ENCODE peak calls at places on chromosome X, in ten cellular contexts. L is brain microvascular endothelial cell, Z is suprapubic skin, Q is cardiac muscle cell, Y is K562, J is GM23338, A is neural progenitor cell, M is testis, C is PC-3, O is HCT116. P is an unnamed sample.

GRCh38 chrX:18617351-18617750 is 54.6 kb downstream of the RS1 start:
- DNase-seq in Y (no peak), A (peak; percentile 6), L (peak; percentile 53), O (peak; percentile 16), Z (no peak), C (peak; percentile 89), M (no peak), J (no peak), Q (peak; percentile 35), P (peak; percentile 84)

GRCh38 chrX:107827852-107828251 is 2.2 kb downstream of the MID2 start:
- DNase-seq in M (no peak), A (no peak), Q (no peak), J (no peak), L (no peak), C (no peak), O (no peak), Y (no peak), Z (no peak), P (no peak)

GRCh38 chrX:148069759-148070503 is 88.8 kb downstream of the FMR1NB start:
- DNase-seq in J (no peak), Y (no peak), O (no peak), Q (no peak), Z (no peak), M (no peak), A (no peak), L (no peak), C (no peak), P (no peak)

GRCh38 chrX:108419401-108419800 is 18.8 kb downstream of the COL4A6 start:
- DNase-seq in L (no peak), J (peak; percentile 30), Y (no peak), A (no peak), Z (no peak), O (no peak), Q (no peak), M (no peak), C (no peak), P (no peak)

GRCh38 chrX:103183912-103184311 is 31.0 kb upstream of the BEX4 start:
- DNase-seq in J (peak; percentile 53), A (no peak), Q (no peak), C (no peak), Z (no peak), L (no peak), M (no peak), Y (no peak), O (no peak), P (no peak)

GRCh38 chrX:39582091-39582490 is 515.7 kb downstream of the BCOR start:
- DNase-seq in O (peak; percentile 7), L (no peak), C (peak; percentile 38), Y (no peak), Q (peak; percentile 40), J (no peak), A (no peak), Z (no peak), M (no peak), P (peak; percentile 42)

GRCh38 chrX:15299945-15300851 is 15.2 kb downstream of the ASB11 start:
- DNase-seq in Q (peak; percentile 38), C (peak; percentile 58), Y (peak; percentile 16), O (no peak), M (no peak), Z (no peak), J (peak; percentile 24), L (no peak), A (peak; percentile 8), P (no peak)

GRCh38 chrX:63754141-63754859 is 30.7 kb downstream of the ARHGEF9 start:
- DNase-seq in J (no peak), Z (no peak), C (no peak), M (no peak), Q (peak; percentile 17), O (no peak), A (no peak), Y (no peak), L (no peak), P (peak; percentile 5)

GRCh38 chrX:51026862-51027261 is 116.3 kb downstream of the BMP15 start:
- DNase-seq in C (no peak), Y (no peak), M (no peak), O (no peak), L (no peak), Q (no peak), A (no peak), J (no peak), Z (no peak), P (no peak)

GRCh38 chrX:110825972-110826371 is 30.4 kb upstream of the CHRDL1 start:
- DNase-seq in A (no peak), J (peak; percentile 13), Q (no peak), C (no peak), M (no peak), O (no peak), L (no peak), Y (no peak), Z (no peak), P (no peak)

GRCh38 chrX:43750248-43750676 is 94.2 kb downstream of the MAOA start:
- DNase-seq in Q (peak; percentile 67), A (peak; percentile 80), Y (peak; percentile 39), J (peak; percentile 76), Z (peak; percentile 60), L (peak; percentile 39), O (peak; percentile 31), C (peak; percentile 71), M (peak; percentile 50), P (peak; percentile 47)

GRCh38 chrX:97011540-97011939 is 127.8 kb downstream of the RPA4 start:
- DNase-seq in J (no peak), C (no peak), Y (no peak), Q (no peak), A (no peak), M (no peak), Z (no peak), L (no peak), O (no peak), P (no peak)

GRCh38 chrX:140701480-140701879 is 8.1 kb upstream of the LINC00632 start:
- DNase-seq in Q (peak; percentile 68), Y (no peak), C (peak; percentile 58), J (peak; percentile 35), M (peak; percentile 22), Z (no peak), O (no peak), L (peak; percentile 29), A (no peak), P (peak; percentile 5)
- TF ChIP-seq CTCF in Q (peak; percentile 46), Y (no peak), C (peak; percentile 56), J (peak; percentile 50), M (no peak), Z (peak; percentile 17), O (peak; percentile 6), L (peak; percentile 48), A (peak; percentile 43), P (peak; percentile 12)

GRCh38 chrX:71606536-71607216 is 11.6 kb downstream of the CXCR3 start:
- DNase-seq in O (no peak), A (no peak), Z (no peak), C (no peak), Y (no peak), Q (no peak), J (no peak), M (no peak), L (no peak), P (no peak)

GRCh38 chrX:71607488-71607887 is 10.8 kb downstream of the CXCR3 start:
- DNase-seq in O (no peak), Z (no peak), A (no peak), L (no peak), M (no peak), C (no peak), J (no peak), Q (no peak), Y (no peak), P (no peak)

GRCh38 chrX:71612256-71612655 is 6.1 kb downstream of the CXCR3 start:
- DNase-seq in C (no peak), O (no peak), Z (no peak), Q (no peak), Y (no peak), J (no peak), M (no peak), L (no peak), A (no peak), P (no peak)

GRCh38 chrX:71604796-71605568 is 13.3 kb downstream of the CXCR3 start:
- DNase-seq in A (no peak), M (no peak), L (no peak), O (no peak), J (no peak), Y (no peak), Z (no peak), Q (no peak), C (no peak), P (no peak)

GRCh38 chrX:71609095-71609750 is 9.1 kb downstream of the CXCR3 start:
- DNase-seq in A (no peak), M (no peak), C (no peak), Q (no peak), L (no peak), Z (no peak), J (no peak), O (no peak), Y (no peak), P (no peak)
- H3K4me3 ChIP-seq in A (no peak overlapping the region), M (no peak overlapping the region), C (no peak overlapping the region), Q (no peak overlapping the region), L (no peak overlapping the region), Z (no peak overlapping the region), J (no peak overlapping the region), O (no peak overlapping the region), Y (no peak overlapping the region), P (no peak overlapping the region)

DNA sequence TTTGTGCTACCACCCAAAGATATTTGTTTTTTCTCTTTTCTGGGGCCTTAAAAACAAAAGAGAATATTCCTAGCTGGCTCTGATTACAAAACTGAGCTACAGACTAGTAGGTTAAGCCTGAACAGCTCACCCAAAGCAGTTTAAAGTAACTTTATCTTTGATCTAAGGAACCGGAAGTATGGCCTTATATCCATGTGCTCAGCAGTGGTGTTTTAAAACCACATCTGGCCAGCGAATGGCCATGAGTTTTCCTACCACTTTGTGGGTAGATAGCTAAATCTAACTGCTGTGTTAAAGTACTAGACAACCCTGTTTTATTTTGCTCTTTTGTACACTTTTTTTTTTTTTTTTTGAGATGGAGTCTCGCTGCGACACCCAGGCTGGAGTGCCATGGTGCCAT is 24.6 kb downstream of the ADGRG4 start:
- DNase-seq in J (no peak), Y (no peak), O (no peak), Z (no peak), M (no peak), Q (no peak), C (no peak), L (no peak), A (no peak), P (no peak)
- H3K27me3 ChIP-seq in J (no peaks in the 10 kb centered on the region), Y (no peaks in the 10 kb centered on the region), O (no peaks in the 10 kb centered on the region), Z (no peaks in the 10 kb centered on the region), M (no peaks in the 10 kb centered on the region), Q (no peaks in the 10 kb centered on the region), C (no peaks in the 10 kb centered on the region), L (no peaks in the 10 kb centered on the region), A (no peaks in the 10 kb centered on the region), P (no peaks in the 10 kb centered on the region)

GRCh38 chrX:29470029-29470428 is 745.3 kb upstream of the MAGEB2 start:
- DNase-seq in Y (no peak), Z (no peak), Q (peak; percentile 73), M (no peak), C (no peak), L (no peak), J (no peak), A (no peak), O (peak; percentile 33), P (peak; percentile 52)

GRCh38 chrX:29471829-29472228 is 743.5 kb upstream of the MAGEB2 start:
- DNase-seq in J (no peak), L (no peak), O (no peak), Q (no peak), Z (no peak), A (no peak), M (no peak), C (no peak), Y (no peak), P (no peak)

GRCh38 chrX:29466441-29466840 is 748.9 kb upstream of the MAGEB2 start:
- DNase-seq in Q (peak; percentile 15), M (no peak), L (no peak), A (no peak), Z (no peak), Y (no peak), O (no peak), C (no peak), J (no peak), P (no peak)

GRCh38 chrX:29468911-29469494 is 746.4 kb upstream of the MAGEB2 start:
- DNase-seq in A (no peak), J (no peak), C (no peak), Q (peak; percentile 28), L (no peak), O (no peak), Y (no peak), M (no peak), Z (no peak), P (no peak)
- TF ChIP-seq CTCF in A (no peak), J (no peak), C (no peak), Q (no peak), L (no peak), O (no peak), Y (no peak), M (no peak), Z (no peak), P (no peak)

P was measured in bronchial epithelial cell.